ENCODE peak calls at places on chromosome 10, in eight cellular contexts. C, N, L, T, K, A, S and F are unnamed samples.

GRCh38 chr10:69855346-69856163 is 53.8 kb downstream of the COL13A1 start:
- DNase-seq in N (peak), S (no peak), T (no peak), C (no peak), K (no peak), L (no peak), A (no peak), F (peak)

GRCh38 chr10:6542999-6543430 is 37.1 kb downstream of the PRKCQ start:
- DNase-seq in T (peak), N (no peak), S (no peak), A (no peak), L (no peak), C (no peak), K (peak), F (peak)

GRCh38 chr10:132457328-132458070 is 60.5 kb downstream of the PWWP2B start:
- DNase-seq in T (no peak), K (no peak), N (no peak), L (no peak), A (no peak), S (no peak), C (peak), F (no peak)

GRCh38 chr10:99522078-99522479 is 10.7 kb upstream of the NKX2-3 start:
- DNase-seq in T (no peak), K (no peak), L (no peak), S (no peak), C (no peak), A (no peak), N (no peak), F (no peak)

GRCh38 chr10:33804534-33804933 is 470.1 kb upstream of the NRP1 start:
- DNase-seq in C (no peak), A (no peak), N (no peak), L (no peak), K (no peak), S (no peak), T (no peak), F (no peak)

GRCh38 chr10:79292789-79293746 is 54.2 kb upstream of the PPIF start:
- DNase-seq in K (peak), L (no peak), A (peak), T (no peak), S (peak), N (no peak), C (peak), F (peak)

GRCh38 chr10:48656928-48657327 is 27.7 kb upstream of the WDFY4 start:
- DNase-seq in T (no peak), K (no peak), S (no peak), C (no peak), L (no peak), N (no peak), A (no peak), F (no peak)

GRCh38 chr10:4017336-4017735 is 232.3 kb upstream of the KLF6 start:
- DNase-seq in C (no peak), K (no peak), S (no peak), A (no peak), N (no peak), L (no peak), T (no peak), F (no peak)

GRCh38 chr10:95363303-95363912 is 72.6 kb upstream of the PDLIM1 start:
- DNase-seq in S (peak), A (peak), C (peak), L (peak), K (peak), T (peak), N (peak), F (peak)